ENCODE peak calls at places on chromosomes 5 and 9, in six cellular contexts. One of them, this sample, is unnamed. For H3K4me1, the result is how much of the 10 kb centered on the place peaks cover.

GRCh38 chr5:142197098-142197497 is 88.5 kb downstream of the NDFIP1 start:
- DNase-seq in left lung: no peak
- DNase-seq in left ventricle myocardium inferior: no peak
- DNase-seq in A549: no peak
- DNase-seq in colonic mucosa: no peak
- DNase-seq in neural progenitor cell: no peak
- DNase-seq in this sample: no peak

GRCh38 chr9:133715866-133716563 is 22.1 kb downstream of the SARDH start:
- DNase-seq in left lung: peak
- DNase-seq in colonic mucosa: no peak
- DNase-seq in A549: no peak
- DNase-seq in neural progenitor cell: peak
- DNase-seq in left ventricle myocardium inferior: no peak
- DNase-seq in this sample: peak

GRCh38 chr5:15450949-15451348 is 49.0 kb upstream of the FBXL7 start:
- DNase-seq in left lung: no peak
- DNase-seq in colonic mucosa: no peak
- DNase-seq in neural progenitor cell: no peak
- DNase-seq in left ventricle myocardium inferior: no peak
- DNase-seq in A549: no peak
- DNase-seq in this sample: no peak

GRCh38 chr5:143212261-143212660 is 191.2 kb downstream of the NR3C1 start:
- DNase-seq in neural progenitor cell: no peak
- DNase-seq in left lung: no peak
- DNase-seq in left ventricle myocardium inferior: no peak
- DNase-seq in A549: no peak
- DNase-seq in colonic mucosa: no peak
- DNase-seq in this sample: no peak

GRCh38 chr5:168227001-168227400 is 64.4 kb upstream of the WWC1 start:
- DNase-seq in colonic mucosa: no peak
- DNase-seq in left ventricle myocardium inferior: no peak
- DNase-seq in left lung: no peak
- DNase-seq in neural progenitor cell: no peak
- DNase-seq in A549: no peak
- DNase-seq in this sample: no peak

GRCh38 chr5:75640395-75640794 is 29.1 kb downstream of the ANKDD1B start:
- DNase-seq in left ventricle myocardium inferior: no peak
- DNase-seq in neural progenitor cell: no peak
- DNase-seq in A549: no peak
- DNase-seq in left lung: no peak
- DNase-seq in colonic mucosa: no peak
- DNase-seq in this sample: no peak

GRCh38 chr5:62082370-62082778 is 223.6 kb upstream of the KIF2A start:
- DNase-seq in colonic mucosa: no peak
- DNase-seq in left ventricle myocardium inferior: no peak
- DNase-seq in A549: no peak
- DNase-seq in left lung: no peak
- DNase-seq in neural progenitor cell: no peak
- DNase-seq in this sample: no peak

GRCh38 chr5:79235578-79236363 is at the start of gene JMY:
- DNase-seq in left ventricle myocardium inferior: peak
- DNase-seq in A549: peak
- DNase-seq in neural progenitor cell: peak
- DNase-seq in colonic mucosa: peak
- DNase-seq in left lung: peak
- DNase-seq in this sample: peak

GRCh38 chr5:33994845-33995244 is 10.4 kb upstream of the SLC45A2 start:
- DNase-seq in left ventricle myocardium inferior: no peak
- DNase-seq in left lung: no peak
- DNase-seq in neural progenitor cell: no peak
- DNase-seq in A549: no peak
- DNase-seq in colonic mucosa: no peak
- DNase-seq in this sample: no peak

GRCh38 chr5:139747583-139748504 is 47.8 kb upstream of the PSD2 start:
- DNase-seq in colonic mucosa: peak
- DNase-seq in A549: no peak
- DNase-seq in neural progenitor cell: peak
- DNase-seq in left lung: peak
- DNase-seq in left ventricle myocardium inferior: peak
- DNase-seq in this sample: no peak

GRCh38 chr5:65508978-65509377 is 27.3 kb upstream of the ADAMTS6 start:
- DNase-seq in left ventricle myocardium inferior: no peak
- DNase-seq in A549: no peak
- DNase-seq in colonic mucosa: no peak
- DNase-seq in neural progenitor cell: no peak
- DNase-seq in left lung: no peak
- DNase-seq in this sample: no peak

GRCh38 chr5:134124289-134125194 is 10.1 kb downstream of the TCF7 start:
- DNase-seq in colonic mucosa: no peak
- DNase-seq in left lung: no peak
- DNase-seq in A549: no peak
- DNase-seq in neural progenitor cell: no peak
- DNase-seq in left ventricle myocardium inferior: no peak
- DNase-seq in this sample: no peak

GRCh38 chr5:132496631-132497487 is 6.3 kb upstream of the IRF1 start:
- DNase-seq in left lung: peak
- DNase-seq in left ventricle myocardium inferior: peak
- DNase-seq in colonic mucosa: peak
- DNase-seq in neural progenitor cell: peak
- DNase-seq in A549: peak
- DNase-seq in this sample: peak

GRCh38 chr9:137816531-137817235 is 60.9 kb upstream of the CACNA1B start:
- DNase-seq in left lung: peak
- DNase-seq in colonic mucosa: no peak
- DNase-seq in left ventricle myocardium inferior: no peak
- DNase-seq in neural progenitor cell: no peak
- DNase-seq in A549: no peak
- DNase-seq in this sample: no peak

GRCh38 chr5:147017621-147018020 is 139.1 kb upstream of the PPP2R2B start:
- DNase-seq in A549: no peak
- DNase-seq in left lung: no peak
- DNase-seq in left ventricle myocardium inferior: no peak
- DNase-seq in colonic mucosa: no peak
- DNase-seq in neural progenitor cell: no peak
- DNase-seq in this sample: no peak

GRCh38 chr9:122463828-122464632 is 13.7 kb downstream of the OR1J1 start:
- DNase-seq in colonic mucosa: no peak
- DNase-seq in neural progenitor cell: peak
- DNase-seq in A549: peak
- DNase-seq in left lung: no peak
- DNase-seq in left ventricle myocardium inferior: no peak
- DNase-seq in this sample: peak

GRCh38 chr5:36156124-36156601 is 4.3 kb downstream of the SKP2 start:
- DNase-seq in neural progenitor cell: no peak
- DNase-seq in left ventricle myocardium inferior: no peak
- DNase-seq in A549: no peak
- DNase-seq in colonic mucosa: no peak
- DNase-seq in left lung: no peak
- DNase-seq in this sample: peak

GRCh38 chr5:103224118-103224893 is 34.3 kb upstream of the MACIR start:
- DNase-seq in colonic mucosa: peak
- DNase-seq in left lung: peak
- DNase-seq in left ventricle myocardium inferior: no peak
- DNase-seq in A549: peak
- DNase-seq in neural progenitor cell: peak
- DNase-seq in this sample: peak

GRCh38 chr5:79628811-79629210 is 16.6 kb downstream of the TENT2 start:
- DNase-seq in A549: no peak
- DNase-seq in left lung: no peak
- DNase-seq in neural progenitor cell: no peak
- DNase-seq in colonic mucosa: no peak
- DNase-seq in left ventricle myocardium inferior: no peak
- DNase-seq in this sample: no peak

GRCh38 chr5:73376618-73377170 is 71.9 kb downstream of the FOXD1 start:
- DNase-seq in colonic mucosa: no peak
- DNase-seq in neural progenitor cell: no peak
- DNase-seq in left lung: no peak
- DNase-seq in A549: no peak
- DNase-seq in left ventricle myocardium inferior: no peak
- DNase-seq in this sample: no peak

GRCh38 chr5:71482132-71482531 is 26.7 kb downstream of the BDP1 start:
- DNase-seq in neural progenitor cell: no peak
- DNase-seq in A549: peak
- DNase-seq in colonic mucosa: peak
- DNase-seq in left ventricle myocardium inferior: no peak
- DNase-seq in left lung: no peak
- DNase-seq in this sample: no peak

GRCh38 chr5:53503819-53504218 is 23.4 kb downstream of the FST start:
- DNase-seq in neural progenitor cell: no peak
- DNase-seq in colonic mucosa: no peak
- DNase-seq in left ventricle myocardium inferior: no peak
- DNase-seq in left lung: no peak
- DNase-seq in A549: no peak
- DNase-seq in this sample: no peak

GRCh38 chr5:51810592-51810991 is 427.3 kb downstream of the ISL1 start:
- DNase-seq in A549: no peak
- DNase-seq in left ventricle myocardium inferior: no peak
- DNase-seq in colonic mucosa: no peak
- DNase-seq in neural progenitor cell: no peak
- DNase-seq in left lung: no peak
- DNase-seq in this sample: no peak

GRCh38 chr5:92801921-92802320 is 779.1 kb downstream of the NR2F1-AS1 start:
- DNase-seq in left lung: no peak
- DNase-seq in left ventricle myocardium inferior: no peak
- DNase-seq in colonic mucosa: no peak
- DNase-seq in A549: peak
- DNase-seq in neural progenitor cell: no peak
- DNase-seq in this sample: no peak

GRCh38 chr9:134179918-134180785 is 15.8 kb upstream of the RNU6ATAC start:
- DNase-seq in left ventricle myocardium inferior: no peak
- DNase-seq in neural progenitor cell: no peak
- DNase-seq in A549: no peak
- DNase-seq in colonic mucosa: no peak
- DNase-seq in left lung: no peak
- DNase-seq in this sample: peak

GRCh38 chr5:72387985-72388384 is 67.8 kb downstream of the PTCD2 start:
- DNase-seq in left lung: no peak
- DNase-seq in colonic mucosa: no peak
- DNase-seq in neural progenitor cell: no peak
- DNase-seq in left ventricle myocardium inferior: no peak
- DNase-seq in A549: peak
- DNase-seq in this sample: no peak

DNA sequence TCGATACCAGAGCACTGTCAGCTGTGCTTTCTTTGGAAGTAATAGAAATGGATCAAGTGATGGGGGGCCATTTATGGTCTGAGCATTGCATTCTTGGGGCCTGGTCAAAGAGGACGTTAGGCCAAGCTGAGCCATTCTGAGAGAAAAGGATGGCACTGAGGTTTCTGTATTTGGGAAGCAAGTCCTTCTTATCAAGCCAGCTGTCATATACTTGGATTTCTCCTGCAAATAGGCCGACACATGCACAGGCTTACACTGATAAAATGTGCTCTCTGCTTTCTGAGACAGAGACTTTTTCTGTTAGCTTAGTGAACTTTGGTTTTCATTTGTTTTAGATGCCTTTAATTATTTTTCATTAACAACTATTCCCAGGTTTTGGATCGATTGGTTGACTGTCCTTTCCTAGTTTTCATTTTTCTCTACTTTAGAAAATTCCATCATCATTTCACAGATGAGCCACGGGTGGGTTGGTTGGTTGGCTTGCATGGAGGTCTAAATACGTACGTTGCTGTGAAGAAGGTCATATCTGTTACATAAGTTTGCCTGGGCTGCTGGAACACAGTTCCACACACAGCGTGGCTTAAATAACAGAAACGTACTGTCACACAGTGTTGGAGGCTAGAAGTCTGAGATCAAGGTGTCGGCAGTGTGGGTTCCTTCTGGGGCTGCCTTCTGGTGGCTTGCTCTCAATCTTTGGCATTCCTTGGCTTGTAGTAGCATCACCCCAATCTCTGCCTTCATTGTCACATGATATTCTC is 20.3 kb downstream of the TMOD1 start:
- DNase-seq in A549: no peak
- DNase-seq in left lung: no peak
- DNase-seq in colonic mucosa: no peak
- DNase-seq in neural progenitor cell: no peak
- DNase-seq in left ventricle myocardium inferior: no peak
- DNase-seq in this sample: no peak
- H3K4me1 ChIP-seq in A549: under half
- H3K4me1 ChIP-seq in left lung: under half
- H3K4me1 ChIP-seq in colonic mucosa: under half
- H3K4me1 ChIP-seq in neural progenitor cell: under half
- H3K4me1 ChIP-seq in left ventricle myocardium inferior: half or more
- H3K4me1 ChIP-seq in this sample: under half

GRCh38 chr9:73782166-73782565 is 630.5 kb downstream of the ANXA1 start:
- DNase-seq in left lung: no peak
- DNase-seq in colonic mucosa: no peak
- DNase-seq in left ventricle myocardium inferior: no peak
- DNase-seq in A549: no peak
- DNase-seq in neural progenitor cell: no peak
- DNase-seq in this sample: no peak
- TF ChIP-seq CTCF in left lung: no peak
- TF ChIP-seq CTCF in colonic mucosa: no peak
- TF ChIP-seq CTCF in left ventricle myocardium inferior: no peak
- TF ChIP-seq CTCF in A549: no peak
- TF ChIP-seq CTCF in neural progenitor cell: no peak
- TF ChIP-seq CTCF in this sample: no peak

DNA sequence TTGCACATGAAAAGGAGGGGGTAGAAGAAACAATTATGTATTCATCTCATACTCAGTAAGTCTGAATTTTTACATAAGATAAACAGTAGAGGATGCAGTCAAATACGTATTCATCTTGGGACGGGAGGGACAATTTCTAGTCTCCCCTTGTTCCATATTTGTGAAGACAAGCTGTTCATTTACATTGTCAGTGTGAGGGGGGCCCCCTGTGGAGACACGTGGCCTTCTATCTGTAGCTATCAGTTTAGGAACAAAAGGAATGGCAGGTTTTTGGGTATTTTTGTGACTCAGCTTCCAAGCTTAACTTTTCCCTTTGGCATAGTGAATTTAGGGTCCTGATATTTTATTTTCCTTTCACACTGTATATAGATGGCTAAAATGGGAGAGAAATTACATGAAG is 49.1 kb upstream of the PPP1R2B start:
- DNase-seq in neural progenitor cell: peak
- DNase-seq in left lung: no peak
- DNase-seq in A549: no peak
- DNase-seq in left ventricle myocardium inferior: no peak
- DNase-seq in colonic mucosa: no peak
- DNase-seq in this sample: no peak
- H3K4me1 ChIP-seq in neural progenitor cell: under half
- H3K4me1 ChIP-seq in left lung: under half
- H3K4me1 ChIP-seq in A549: under half
- H3K4me1 ChIP-seq in left ventricle myocardium inferior: under half
- H3K4me1 ChIP-seq in colonic mucosa: under half
- H3K4me1 ChIP-seq in this sample: under half

GRCh38 chr5:424259-425110 is 18.5 kb upstream of the EXOC3 start:
- DNase-seq in left lung: no peak
- DNase-seq in left ventricle myocardium inferior: no peak
- DNase-seq in neural progenitor cell: no peak
- DNase-seq in A549: no peak
- DNase-seq in colonic mucosa: no peak
- DNase-seq in this sample: no peak
- TF ChIP-seq CTCF in left lung: no peak
- TF ChIP-seq CTCF in left ventricle myocardium inferior: no peak
- TF ChIP-seq CTCF in neural progenitor cell: no peak
- TF ChIP-seq CTCF in A549: no peak
- TF ChIP-seq CTCF in colonic mucosa: no peak
- TF ChIP-seq CTCF in this sample: no peak